ENCODE peak calls at places on chromosome 13, in seven cellular contexts. Z is NCI-H1930; D is stimulated activated CD8-positive, alpha-beta memory T cell treated with anti-CD3 and anti-CD28 coated beads, Interleukin-7, amount 100 ng/mL, for 1 hour; L is GM10248; X is fibroblast of pulmonary artery; S is endothelial cell; Q is thoracic aorta. T is an unnamed sample.

GRCh38 chr13:31162151-31163008 is 676 bp upstream of the HSPH1 start:
- DNase-seq in Z (peak), D (peak), L (peak), X (peak), S (peak), Q (peak), T (peak)

GRCh38 chr13:26855921-26856320 is 95.3 kb upstream of the GPR12 start:
- DNase-seq in Z (no peak), D (no peak), L (no peak), X (no peak), S (no peak), Q (no peak), T (no peak)

GRCh38 chr13:26623125-26623524 is 65.6 kb downstream of the WASF3 start:
- DNase-seq in Z (no peak), D (no peak), L (no peak), X (no peak), S (no peak), Q (no peak), T (no peak)

GRCh38 chr13:114282143-114282685 is 813 bp downstream of the UPF3A start:
- DNase-seq in Z (peak), D (peak), L (peak), X (peak), S (peak), Q (no peak), T (peak)

GRCh38 chr13:25170554-25171107 is 1.5 kb downstream of the AMER2 start:
- DNase-seq in Z (peak), D (no peak), L (no peak), X (no peak), S (peak), Q (no peak), T (peak)

GRCh38 chr13:95793018-95793555 is 116.1 kb downstream of the DNAJC3 start:
- DNase-seq in Z (no peak), D (no peak), L (no peak), X (no peak), S (no peak), Q (no peak), T (no peak)

GRCh38 chr13:105474983-105475382 is 1060.5 kb downstream of the EFNB2 start:
- DNase-seq in Z (no peak), D (no peak), L (no peak), X (no peak), S (no peak), Q (no peak), T (no peak)

GRCh38 chr13:26343816-26344215 is 89.9 kb downstream of the CDK8 start:
- DNase-seq in Z (no peak), D (no peak), L (no peak), X (no peak), S (no peak), Q (no peak), T (no peak)

GRCh38 chr13:22469421-22469820 is 711.4 kb upstream of the SGCG start:
- DNase-seq in Z (no peak), D (no peak), L (no peak), X (no peak), S (no peak), Q (no peak), T (no peak)

GRCh38 chr13:41501281-41501680 is 43.9 kb downstream of the RGCC start:
- DNase-seq in Z (no peak), D (no peak), L (no peak), X (no peak), S (no peak), Q (no peak), T (no peak)

GRCh38 chr13:41405367-41405766 is 52.0 kb upstream of the RGCC start:
- DNase-seq in Z (no peak), D (no peak), L (no peak), X (no peak), S (no peak), Q (no peak), T (no peak)

GRCh38 chr13:51041710-51042109 is 69.4 kb downstream of the C13orf42 start:
- DNase-seq in Z (no peak), D (no peak), L (no peak), X (no peak), S (no peak), Q (no peak), T (no peak)

GRCh38 chr13:21010621-21011020 is 50.8 kb downstream of the LATS2 start:
- DNase-seq in Z (no peak), D (no peak), L (no peak), X (no peak), S (no peak), Q (no peak), T (no peak)

GRCh38 chr13:46975173-46975572 is 78.3 kb upstream of the HTR2A start:
- DNase-seq in Z (no peak), D (no peak), L (no peak), X (no peak), S (no peak), Q (no peak), T (no peak)

GRCh38 chr13:110624766-110625756 is 9.7 kb downstream of the NAXD start:
- DNase-seq in Z (no peak), D (no peak), L (no peak), X (no peak), S (no peak), Q (no peak), T (no peak)

GRCh38 chr13:75512253-75512652 is 25.4 kb downstream of the COMMD6 start:
- DNase-seq in Z (no peak), D (no peak), L (peak), X (no peak), S (no peak), Q (no peak), T (no peak)

GRCh38 chr13:41614671-41615519 is 157.5 kb downstream of the RGCC start:
- DNase-seq in Z (no peak), D (no peak), L (no peak), X (peak), S (no peak), Q (no peak), T (no peak)